ENCODE peak calls at places on chromosomes 1 and 21, in ten cellular contexts. N is heart right ventricle, P is IMR-90, Q is astrocyte of the spinal cord, U is fibroblast of the aortic adventitia, C is AG09309, Z is HFF-Myc, L is colonic mucosa, G is body of pancreas, R is AG04450. V is an unnamed sample.

GRCh38 chr1:180026556-180026955 is 71.9 kb downstream of the CEP350 start:
- DNase-seq in U (peak; percentile 61), Q (peak; percentile 39), P (peak; percentile 45), G (no peak), Z (no peak), L (no peak), C (no peak), R (no peak), N (no peak), V (peak; percentile 70)

GRCh38 chr1:41255978-41256377 is 13.9 kb upstream of the SCMH1 start:
- DNase-seq in L (no peak), G (no peak), P (peak; percentile 8), R (no peak), C (no peak), N (no peak), Q (peak; percentile 9), U (peak; percentile 55), Z (no peak), V (peak; percentile 17)

GRCh38 chr1:165187020-165187628 is 169.4 kb downstream of the LMX1A start:
- DNase-seq in R (no peak), N (no peak), Z (no peak), P (no peak), L (no peak), C (no peak), Q (no peak), G (no peak), U (no peak), V (no peak)

GRCh38 chr1:202888204-202888506 is 794 bp downstream of the RABIF start:
- DNase-seq in L (no peak), Z (peak; percentile 6), C (no peak), P (peak; percentile 28), R (no peak), U (peak; percentile 27), Q (peak; percentile 49), G (no peak), N (no peak), V (peak; percentile 33)

GRCh38 chr1:47172782-47173181 is 17.1 kb downstream of the PDZK1IP1 start:
- DNase-seq in Q (no peak), G (no peak), U (no peak), R (no peak), N (no peak), L (no peak), C (no peak), P (no peak), Z (no peak), V (no peak)

GRCh38 chr21:25569084-25569483 is 38.2 kb downstream of the MRPL39 start:
- DNase-seq in Z (no peak), L (no peak), N (no peak), G (no peak), P (peak; percentile 56), C (no peak), U (no peak), Q (peak; percentile 44), R (no peak), V (peak; percentile 38)

GRCh38 chr1:246160905-246161304 is 346.2 kb downstream of the SMYD3 start:
- DNase-seq in U (no peak), Z (no peak), N (no peak), Q (no peak), G (no peak), R (no peak), L (no peak), P (no peak), C (no peak), V (no peak)

GRCh38 chr21:38297193-38297592 is 40.4 kb downstream of the KCNJ15 start:
- DNase-seq in Q (peak; percentile 89), U (no peak), R (no peak), Z (no peak), G (no peak), N (no peak), L (no peak), C (no peak), P (peak; percentile 78), V (peak; percentile 45)

GRCh38 chr1:15153184-15153841 is at the start of gene TMEM51:
- DNase-seq in C (no peak), Z (no peak), Q (peak; percentile 58), L (peak; percentile 86), R (no peak), N (peak; percentile 56), G (peak; percentile 91), U (no peak), P (peak; percentile 64), V (peak; percentile 59)

GRCh38 chr1:170666661-170667060 is 2.7 kb downstream of the PRRX1 start:
- DNase-seq in Z (no peak), G (no peak), C (no peak), R (no peak), P (no peak), L (no peak), U (no peak), N (no peak), Q (peak; percentile 44), V (no peak)

GRCh38 chr1:110523011-110523410 is 4.0 kb upstream of the KCNA10 start:
- DNase-seq in L (no peak), G (no peak), P (no peak), N (no peak), C (no peak), Z (no peak), U (no peak), R (no peak), Q (no peak), V (no peak)

GRCh38 chr1:185695299-185695698 is 38.9 kb upstream of the HMCN1 start:
- DNase-seq in N (no peak), G (no peak), R (no peak), P (no peak), Z (no peak), L (no peak), C (no peak), U (no peak), Q (no peak), V (no peak)

GRCh38 chr1:12384836-12385456 is 155.1 kb downstream of the VPS13D start:
- DNase-seq in G (no peak), C (no peak), P (no peak), Z (no peak), R (no peak), U (no peak), L (no peak), N (no peak), Q (no peak), V (no peak)

GRCh38 chr1:63829349-63830327 is 55.8 kb downstream of the ROR1 start:
- DNase-seq in R (no peak), N (no peak), U (peak; percentile 74), G (peak; percentile 41), C (no peak), P (no peak), Q (peak; percentile 45), L (peak; percentile 52), Z (no peak), V (peak; percentile 57)
- TF ChIP-seq CTCF in R (no peak), N (no peak), U (no peak), G (no peak), C (no peak), P (no peak), Q (no peak), L (no peak), Z (no peak), V (no peak)

DNA sequence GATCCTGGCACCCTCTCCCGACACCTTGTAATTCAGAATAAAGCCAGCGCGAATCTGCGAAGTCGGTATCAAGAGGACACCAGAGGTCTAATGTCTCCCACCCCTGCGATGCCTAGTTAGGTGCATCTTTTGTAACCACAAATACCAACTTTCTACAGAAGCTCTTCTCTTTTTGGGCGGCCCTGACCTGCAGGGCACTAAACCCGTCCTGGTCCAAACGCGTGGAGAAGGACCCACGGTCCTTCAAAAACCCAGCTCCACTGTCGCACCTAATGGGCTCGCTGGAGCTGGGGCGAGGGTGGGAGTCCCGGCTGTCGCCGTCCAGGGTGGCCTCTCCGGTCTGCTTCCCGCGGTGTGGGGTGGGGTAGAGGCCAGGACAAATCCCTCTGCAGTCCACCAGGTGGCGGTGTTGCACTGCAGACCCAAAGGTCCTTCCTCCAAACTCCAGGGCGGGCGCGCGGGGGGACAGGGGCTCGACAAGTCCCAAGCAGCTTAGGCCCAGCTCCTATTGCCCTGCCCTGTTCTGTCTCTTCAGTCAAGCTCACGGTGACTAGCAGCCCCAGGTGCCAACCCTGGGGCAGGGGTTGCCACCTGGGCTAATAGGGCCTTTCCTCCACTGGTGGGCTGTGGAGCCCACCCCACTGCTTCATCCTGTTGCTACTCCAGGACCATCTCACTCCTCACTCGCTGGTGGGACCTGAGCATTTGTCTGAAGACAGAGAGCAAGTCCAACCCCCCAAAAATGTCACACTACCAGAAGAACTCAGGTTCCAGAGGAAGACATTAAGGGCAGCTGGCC is 2.7 kb downstream of the HES3 start:
- DNase-seq in G (peak; percentile 80), Z (no peak), Q (peak; percentile 69), N (peak; percentile 81), P (peak; percentile 61), C (no peak), U (peak; percentile 74), L (peak; percentile 85), R (peak; percentile 37), V (peak; percentile 76)
- H3K4me3 ChIP-seq in G (no peak overlapping the region), Z (no peak overlapping the region), Q (no peak overlapping the region), N (no peak overlapping the region), P (no peak overlapping the region), C (no peak overlapping the region), U (no peak overlapping the region), L (no peak overlapping the region), R (no peak overlapping the region), V (no peak overlapping the region)

GRCh38 chr1:90593312-90593711 is 123.8 kb downstream of the BARHL2 start:
- DNase-seq in C (no peak), R (no peak), P (no peak), U (no peak), G (no peak), L (no peak), Z (no peak), N (no peak), Q (no peak), V (no peak)

GRCh38 chr1:90591355-90591969 is 125.6 kb downstream of the BARHL2 start:
- DNase-seq in C (no peak), G (no peak), L (no peak), U (no peak), Z (no peak), Q (no peak), P (no peak), R (no peak), N (no peak), V (no peak)

DNA sequence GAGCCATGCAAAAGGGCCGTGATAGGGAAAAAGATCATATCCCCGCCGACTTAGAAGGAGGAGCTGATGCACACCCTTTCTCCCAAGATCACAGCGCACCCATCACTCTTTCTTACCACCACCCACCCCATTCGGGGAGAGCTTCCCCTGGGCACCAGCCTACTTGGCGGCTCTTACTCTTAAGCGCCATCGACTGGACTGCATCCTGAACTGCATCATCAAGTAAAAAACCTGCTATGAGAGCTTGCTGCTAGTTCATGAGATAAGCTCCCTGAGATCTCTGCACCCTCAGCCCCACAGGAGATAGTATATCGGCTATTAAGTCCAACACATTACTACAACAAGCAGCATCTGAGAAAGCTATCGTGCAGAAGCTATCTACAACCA is 125.1 kb downstream of the BARHL2 start:
- DNase-seq in N (no peak), Q (no peak), L (no peak), R (no peak), U (no peak), Z (no peak), P (no peak), C (no peak), G (no peak), V (no peak)
- TF ChIP-seq CTCF in N (no peak), Q (no peak), L (no peak), R (no peak), U (no peak), Z (no peak), P (no peak), C (no peak), G (no peak), V (no peak)

DNA sequence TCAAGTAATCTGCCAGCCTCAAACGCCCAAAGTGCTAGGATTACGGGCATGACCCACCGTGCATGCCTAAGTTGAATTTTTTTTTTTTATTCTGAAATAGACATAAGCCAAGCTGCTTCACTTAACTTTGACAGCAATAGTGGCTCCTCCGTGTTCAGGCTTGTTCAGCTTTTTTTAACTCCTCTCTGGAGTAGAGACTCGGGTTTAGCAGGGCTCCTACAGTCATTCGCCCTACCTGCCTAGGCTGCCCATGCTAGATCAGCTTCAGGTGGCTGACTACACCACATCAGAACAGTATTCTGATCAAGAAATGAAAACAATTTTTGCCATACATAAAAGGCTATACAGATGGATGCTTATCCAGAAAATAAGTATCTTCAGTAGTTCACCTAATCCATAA is 14.7 kb downstream of the ARID4B start:
- DNase-seq in U (no peak), N (no peak), Z (no peak), R (no peak), P (no peak), L (no peak), C (no peak), G (no peak), Q (no peak), V (no peak)
- H3K4me3 ChIP-seq in U (no peak overlapping the region), N (no peak overlapping the region), Z (no peak overlapping the region), R (no peak overlapping the region), P (no peak overlapping the region), L (no peak overlapping the region), C (no peak overlapping the region), G (no peak overlapping the region), Q (no peak overlapping the region), V (no peak overlapping the region)

V was measured in choroid plexus epithelial cell.